ENCODE peak calls at places on chromosomes 7 and 10, in five cellular contexts. X, D, B, T and U are unnamed samples.

GRCh38 chr10:22310928-22311327 is 5.3 kb upstream of the COMMD3 start:
- DNase-seq in X (no peak), D (no peak), B (no peak), T (no peak), U (no peak)

GRCh38 chr10:107653832-107654287 is 489.4 kb upstream of the SORCS1 start:
- DNase-seq in X (no peak), D (peak), B (peak), T (peak), U (no peak)

GRCh38 chr10:129388435-129388834 is 78.6 kb upstream of the MGMT start:
- DNase-seq in X (no peak), D (no peak), B (no peak), T (no peak), U (no peak)

GRCh38 chr10:81873932-81874816 is 820 bp upstream of the NRG3 start:
- DNase-seq in X (peak), D (no peak), B (peak), T (peak), U (no peak)

GRCh38 chr7:132083126-132084123 is 492.8 kb downstream of the PLXNA4 start:
- DNase-seq in X (no peak), D (no peak), B (no peak), T (no peak), U (no peak)

GRCh38 chr7:42082144-42082543 is 154.9 kb downstream of the GLI3 start:
- DNase-seq in X (no peak), D (peak), B (no peak), T (peak), U (no peak)

GRCh38 chr10:119131512-119132240 is 27.8 kb downstream of the DENND10 start:
- DNase-seq in X (no peak), D (peak), B (peak), T (no peak), U (no peak)

GRCh38 chr10:132810807-132811700 is 25.1 kb upstream of the NKX6-2 start:
- DNase-seq in X (no peak), D (no peak), B (no peak), T (no peak), U (peak)

GRCh38 chr10:95275726-95276366 is 15.0 kb downstream of the PDLIM1 start:
- DNase-seq in X (no peak), D (peak), B (no peak), T (no peak), U (no peak)

GRCh38 chr10:127612-128432 is 7.4 kb upstream of the ZMYND11 start:
- DNase-seq in X (peak), D (no peak), B (peak), T (no peak), U (peak)

GRCh38 chr7:82704121-82704520 is 260.5 kb upstream of the CACNA2D1 start:
- DNase-seq in X (no peak), D (no peak), B (no peak), T (no peak), U (no peak)

GRCh38 chr7:12056381-12056780 is 154.7 kb upstream of the TMEM106B start:
- DNase-seq in X (no peak), D (peak), B (no peak), T (no peak), U (no peak)

GRCh38 chr10:114665406-114665805 is 7.3 kb upstream of the ABLIM1 start:
- DNase-seq in X (no peak), D (no peak), B (no peak), T (no peak), U (no peak)

GRCh38 chr10:45997557-45997956 is 25.3 kb downstream of the TIMM23 start:
- DNase-seq in X (no peak), D (no peak), B (no peak), T (no peak), U (no peak)

GRCh38 chr10:75466886-75467285 is 35.5 kb downstream of the LRMDA start:
- DNase-seq in X (no peak), D (no peak), B (no peak), T (no peak), U (no peak)

GRCh38 chr7:100407285-100408180 is 21.0 kb downstream of the ZCWPW1 start:
- DNase-seq in X (peak), D (peak), B (peak), T (peak), U (peak)

GRCh38 chr7:2445047-2445446 is 31.2 kb downstream of the GRIFIN start:
- DNase-seq in X (no peak), D (no peak), B (no peak), T (no peak), U (no peak)

GRCh38 chr10:51156913-51157312 is 82.6 kb downstream of the PRKG1 start:
- DNase-seq in X (no peak), D (peak), B (no peak), T (no peak), U (no peak)

GRCh38 chr10:12638103-12638502 is 288.8 kb downstream of the CAMK1D start:
- DNase-seq in X (no peak), D (peak), B (no peak), T (peak), U (no peak)

GRCh38 chr10:124576526-124577420 is 115.2 kb downstream of the LHPP start:
- DNase-seq in X (no peak), D (no peak), B (no peak), T (no peak), U (no peak)

GRCh38 chr10:30114871-30115270 is 55.5 kb upstream of the JCAD start:
- DNase-seq in X (no peak), D (peak), B (no peak), T (peak), U (no peak)

GRCh38 chr7:131219277-131220041 is 108.2 kb upstream of the MKLN1 start:
- DNase-seq in X (no peak), D (no peak), B (peak), T (no peak), U (peak)

GRCh38 chr10:13617146-13617545 is 30.4 kb downstream of the PRPF18 start:
- DNase-seq in X (no peak), D (peak), B (no peak), T (no peak), U (no peak)

GRCh38 chr10:48470893-48471805 is 133.7 kb downstream of the ARHGAP22 start:
- DNase-seq in X (no peak), D (peak), B (no peak), T (no peak), U (peak)

GRCh38 chr7:3164363-3164762 is 120.7 kb upstream of the CARD11 start:
- DNase-seq in X (no peak), D (no peak), B (no peak), T (peak), U (no peak)

GRCh38 chr10:130547368-130547767 is 411.2 kb downstream of the GLRX3 start:
- DNase-seq in X (no peak), D (no peak), B (no peak), T (no peak), U (no peak)

GRCh38 chr10:13634207-13634606 is 47.4 kb downstream of the PRPF18 start:
- DNase-seq in X (no peak), D (no peak), B (no peak), T (no peak), U (no peak)

GRCh38 chr7:5638994-5639393 is 142.5 kb downstream of the RNF216 start:
- DNase-seq in X (no peak), D (peak), B (no peak), T (no peak), U (no peak)

GRCh38 chr7:141220263-141220662 is 146.4 kb downstream of the TMEM178B start:
- DNase-seq in X (no peak), D (no peak), B (peak), T (no peak), U (no peak)

GRCh38 chr10:422232-422631 is 267.2 kb downstream of the DIP2C start:
- DNase-seq in X (no peak), D (no peak), B (no peak), T (no peak), U (no peak)

GRCh38 chr10:89515031-89515841 is 20.2 kb downstream of the SLC16A12 start:
- DNase-seq in X (no peak), D (peak), B (no peak), T (peak), U (no peak)

GRCh38 chr7:91875851-91876250 is 4.7 kb downstream of the MTERF1 start:
- DNase-seq in X (no peak), D (no peak), B (no peak), T (no peak), U (no peak)

GRCh38 chr7:16356241-16356958 is 64.9 kb downstream of the CRPPA start:
- DNase-seq in X (no peak), D (peak), B (no peak), T (no peak), U (no peak)

GRCh38 chr7:56009695-56010094 is 41.5 kb downstream of the PSPH start:
- DNase-seq in X (no peak), D (no peak), B (no peak), T (no peak), U (no peak)

GRCh38 chr7:39357648-39358047 is 208.6 kb upstream of the YAE1 start:
- DNase-seq in X (peak), D (no peak), B (no peak), T (no peak), U (no peak)
- TF ChIP-seq CTCF in X (peak), D (no peak), B (peak), T (peak), U (no peak)

GRCh38 chr7:127598318-127598717 is 4.8 kb downstream of the FSCN3 start:
- DNase-seq in X (peak), D (no peak), B (no peak), T (no peak), U (no peak)
- TF ChIP-seq CTCF in X (peak), D (peak), B (peak), T (peak), U (no peak)

GRCh38 chr7:134355925-134356324 is 39.2 kb upstream of the SLC35B4 start:
- DNase-seq in X (no peak), D (no peak), B (no peak), T (no peak), U (no peak)

GRCh38 chr7:134356421-134356936 is 39.7 kb upstream of the SLC35B4 start:
- DNase-seq in X (no peak), D (no peak), B (no peak), T (no peak), U (no peak)

GRCh38 chr7:134355004-134355525 is 38.3 kb upstream of the SLC35B4 start:
- DNase-seq in X (no peak), D (no peak), B (no peak), T (no peak), U (no peak)

GRCh38 chr7:134359787-134360432 is 43.2 kb upstream of the SLC35B4 start:
- DNase-seq in X (no peak), D (no peak), B (no peak), T (no peak), U (no peak)

GRCh38 chr7:134357486-134357885 is 40.8 kb upstream of the SLC35B4 start:
- DNase-seq in X (no peak), D (no peak), B (no peak), T (no peak), U (no peak)
- TF ChIP-seq CTCF in X (no peak), D (peak), B (no peak), T (no peak), U (no peak)

GRCh38 chr7:24722386-24723177 is 34.7 kb downstream of the GSDME start:
- DNase-seq in X (peak), D (no peak), B (no peak), T (peak), U (no peak)
- TF ChIP-seq CTCF in X (no peak), D (no peak), B (peak), T (peak), U (no peak)

GRCh38 chr7:47758546-47758945 is 176.6 kb upstream of the TNS3 start:
- DNase-seq in X (no peak), D (peak), B (no peak), T (no peak), U (no peak)

GRCh38 chr7:47762207-47762606 is 180.3 kb upstream of the TNS3 start:
- DNase-seq in X (no peak), D (no peak), B (no peak), T (no peak), U (no peak)

GRCh38 chr7:47759056-47759706 is 177.3 kb upstream of the TNS3 start:
- DNase-seq in X (no peak), D (no peak), B (no peak), T (no peak), U (no peak)

GRCh38 chr7:47755248-47755647 is 173.3 kb upstream of the TNS3 start:
- DNase-seq in X (no peak), D (no peak), B (no peak), T (no peak), U (no peak)

DNA sequence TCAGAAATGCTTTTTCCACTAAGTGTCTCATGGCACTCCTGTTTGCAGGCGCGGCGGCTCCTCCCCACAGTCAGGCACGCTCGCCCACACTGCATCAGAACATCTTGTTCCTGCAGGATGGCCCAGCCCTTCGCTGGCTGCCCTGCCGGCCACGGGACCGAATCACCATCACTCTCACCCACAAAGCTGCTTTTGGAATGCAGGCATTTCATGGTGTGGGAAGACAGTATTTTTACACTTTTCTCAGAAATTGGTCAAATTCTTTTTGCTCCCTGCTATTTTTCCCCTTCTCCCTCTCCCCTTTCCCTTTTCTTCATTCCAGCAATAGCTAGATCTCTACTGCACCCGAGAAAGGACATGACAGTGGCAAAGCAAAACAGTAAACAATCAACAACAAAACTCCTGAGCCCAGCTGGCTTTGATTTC is 176.0 kb upstream of the TNS3 start:
- DNase-seq in X (no peak), D (peak), B (no peak), T (peak), U (no peak)
- TF ChIP-seq CTCF in X (no peak), D (no peak), B (no peak), T (no peak), U (no peak)

GRCh38 chr10:120580651-120581259 is 123.7 kb downstream of the PLPP4 start:
- DNase-seq in X (no peak), D (no peak), B (no peak), T (peak), U (no peak)

GRCh38 chr10:120582753-120583152 is 125.7 kb downstream of the PLPP4 start:
- DNase-seq in X (no peak), D (no peak), B (no peak), T (no peak), U (no peak)

GRCh38 chr10:120578890-120579289 is 121.9 kb downstream of the PLPP4 start:
- DNase-seq in X (no peak), D (no peak), B (no peak), T (no peak), U (no peak)

GRCh38 chr10:120583424-120584108 is 126.5 kb downstream of the PLPP4 start:
- DNase-seq in X (no peak), D (no peak), B (no peak), T (no peak), U (no peak)

GRCh38 chr10:120581496-120581895 is 124.5 kb downstream of the PLPP4 start:
- DNase-seq in X (no peak), D (no peak), B (no peak), T (peak), U (no peak)
- TF ChIP-seq CTCF in X (no peak), D (no peak), B (no peak), T (no peak), U (no peak)

GRCh38 chr7:127504715-127505114 is 80.7 kb downstream of the GCC1 start:
- DNase-seq in X (peak), D (peak), B (peak), T (peak), U (no peak)
- TF ChIP-seq CTCF in X (no peak), D (peak), B (peak), T (peak), U (peak)

GRCh38 chr7:47893238-47893637 is 55.0 kb downstream of the PKD1L1 start:
- DNase-seq in X (peak), D (no peak), B (peak), T (no peak), U (no peak)
- TF ChIP-seq CTCF in X (peak), D (no peak), B (peak), T (no peak), U (peak)